ENCODE peak calls at places on chromosomes 3 and 15, in five cellular contexts. O, U, S, T and L are unnamed samples.
A peak's percentile ranks its signal among the peaks of the same experiment; 100 is the strongest.

GRCh38 chr15:30940359-30940758 is 36.6 kb downstream of the FAN1 start:
- DNase-seq in T (no peak), U (no peak), S (no peak), O (no peak), L (peak; percentile 78)

GRCh38 chr15:37004981-37005735 is 95.2 kb downstream of the MEIS2 start:
- DNase-seq in U (no peak), T (no peak), O (no peak), S (no peak), L (no peak)

GRCh38 chr15:67979281-67979680 is 74.8 kb upstream of the PIAS1 start:
- DNase-seq in U (no peak), S (no peak), O (no peak), T (no peak), L (no peak)

GRCh38 chr15:52103217-52104207 is 9.1 kb downstream of the BCL2L10 start:
- DNase-seq in U (no peak), O (no peak), S (peak; percentile 76), T (peak; percentile 97), L (no peak)

GRCh38 chr3:170572665-170573253 is 13.1 kb downstream of the SLC7A14 start:
- DNase-seq in O (no peak), T (peak; percentile 80), S (peak; percentile 41), U (no peak), L (no peak)

GRCh38 chr3:20071182-20071581 is 30.9 kb downstream of the KAT2B start:
- DNase-seq in S (no peak), O (no peak), U (no peak), T (no peak), L (no peak)

GRCh38 chr15:48419896-48420295 is 88.7 kb downstream of the DUT start:
- DNase-seq in T (no peak), S (no peak), U (no peak), O (no peak), L (no peak)

GRCh38 chr3:29475854-29476253 is 195.0 kb downstream of the RBMS3 start:
- DNase-seq in O (no peak), U (no peak), S (no peak), T (no peak), L (no peak)

GRCh38 chr15:31489801-31490646 is 163.4 kb downstream of the KLF13 start:
- DNase-seq in U (no peak), T (peak; percentile 47), O (no peak), S (peak; percentile 77), L (no peak)

GRCh38 chr3:101039285-101039684 is 46.1 kb upstream of the ABI3BP start:
- DNase-seq in S (peak; percentile 28), T (no peak), U (no peak), O (no peak), L (no peak)

GRCh38 chr3:172627057-172627809 is 83.6 kb downstream of the NCEH1 start:
- DNase-seq in S (no peak), O (no peak), T (peak; percentile 43), U (no peak), L (no peak)

GRCh38 chr3:195198424-195199346 is 72.3 kb downstream of the XXYLT1 start:
- DNase-seq in U (no peak), O (no peak), S (no peak), T (no peak), L (no peak)

GRCh38 chr3:190883973-190884832 is 21.7 kb upstream of the GMNC start:
- DNase-seq in S (peak; percentile 79), T (peak; percentile 38), O (no peak), U (no peak), L (no peak)

GRCh38 chr3:125585595-125586223 is 9.6 kb downstream of the OSBPL11 start:
- DNase-seq in U (no peak), T (peak; percentile 57), O (peak; percentile 50), S (peak; percentile 74), L (peak; percentile 30)

GRCh38 chr15:87977907-87978306 is 278.6 kb downstream of the NTRK3 start:
- DNase-seq in U (no peak), O (no peak), S (no peak), T (no peak), L (no peak)

GRCh38 chr3:13051066-13051465 is 22.2 kb downstream of the IQSEC1 start:
- DNase-seq in T (no peak), O (no peak), S (no peak), U (no peak), L (no peak)

GRCh38 chr3:13051581-13051980 is 21.6 kb downstream of the IQSEC1 start:
- DNase-seq in S (no peak), T (no peak), O (no peak), U (no peak), L (no peak)

GRCh38 chr3:13050446-13050845 is 22.8 kb downstream of the IQSEC1 start:
- DNase-seq in S (no peak), T (no peak), O (no peak), U (no peak), L (no peak)

GRCh38 chr3:13047296-13048165 is 25.7 kb downstream of the IQSEC1 start:
- DNase-seq in U (no peak), O (no peak), T (no peak), S (no peak), L (no peak)

GRCh38 chr3:13049400-13049799 is 23.8 kb downstream of the IQSEC1 start:
- DNase-seq in O (no peak), S (no peak), T (no peak), U (no peak), L (no peak)
- H3K27me3 ChIP-seq in O (no peaks in the 10 kb centered on the region), S (no peaks in the 10 kb centered on the region), T (peaks cover 2% of the 10 kb centered on the region), U (no peaks in the 10 kb centered on the region), L (no peaks in the 10 kb centered on the region)

GRCh38 chr3:16900779-16901440 is 16.2 kb downstream of the PLCL2 start:
- DNase-seq in O (no peak), S (no peak), T (no peak), U (no peak), L (no peak)
- H3K4me1 ChIP-seq in O (peaks cover 49% of the 10 kb centered on the region), S (peaks cover 20% of the 10 kb centered on the region), T (peaks cover 3% of the 10 kb centered on the region), U (peaks cover 2% of the 10 kb centered on the region), L (no peaks in the 10 kb centered on the region)

DNA sequence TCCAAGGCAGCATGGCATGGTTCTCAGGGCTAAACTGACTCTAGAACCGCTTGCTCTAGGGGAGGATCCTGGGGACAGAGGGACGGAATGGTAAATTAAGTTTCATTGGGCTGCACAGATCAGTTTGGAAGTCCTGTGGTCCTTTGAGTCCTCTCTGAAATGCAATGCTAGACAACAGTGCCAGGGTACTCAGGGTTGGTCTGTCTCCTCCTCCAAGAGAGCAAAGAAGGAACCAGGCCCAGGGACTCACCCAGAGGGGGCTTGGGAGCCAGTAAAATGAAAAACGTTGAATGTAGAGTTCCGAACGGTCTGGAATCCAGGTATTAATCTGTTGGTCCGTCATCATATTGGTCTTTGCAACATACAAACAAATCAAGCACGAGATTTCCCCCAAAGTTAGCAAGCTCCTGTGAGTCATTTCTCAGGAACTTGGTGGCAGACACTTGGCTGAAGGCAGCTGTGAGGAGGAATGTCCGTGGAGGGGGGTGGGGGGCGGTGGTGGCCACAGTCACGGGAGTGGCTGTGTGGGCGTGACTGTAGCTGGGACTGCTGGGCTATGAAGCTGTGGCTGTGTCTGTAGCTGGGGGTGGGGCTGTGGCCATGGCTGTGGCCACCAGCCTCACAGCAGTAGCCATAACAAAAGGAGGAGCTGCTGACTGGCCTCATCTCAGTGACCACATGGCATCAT is 361.0 kb downstream of the SHQ1 start:
- DNase-seq in U (peak; percentile 93), O (peak; percentile 66), T (peak; percentile 92), S (peak; percentile 82), L (no peak)
- H3K27ac ChIP-seq in U (no peak overlapping the region), O (no peak overlapping the region), T (peak overlapping the region; percentile 61), S (peak overlapping the region; percentile 66), L (no peak overlapping the region)

GRCh38 chr3:40185029-40185695 is 124.3 kb upstream of the EIF1B start:
- DNase-seq in U (no peak), T (no peak), S (no peak), O (no peak), L (no peak)

GRCh38 chr3:40190056-40190455 is 119.5 kb upstream of the EIF1B start:
- DNase-seq in T (no peak), U (no peak), S (no peak), O (no peak), L (no peak)

GRCh38 chr3:40186508-40186907 is 123.0 kb upstream of the EIF1B start:
- DNase-seq in T (no peak), U (no peak), O (no peak), S (no peak), L (peak; percentile 56)

GRCh38 chr3:40189118-40189517 is 120.4 kb upstream of the EIF1B start:
- DNase-seq in T (no peak), S (no peak), U (no peak), O (no peak), L (no peak)

DNA sequence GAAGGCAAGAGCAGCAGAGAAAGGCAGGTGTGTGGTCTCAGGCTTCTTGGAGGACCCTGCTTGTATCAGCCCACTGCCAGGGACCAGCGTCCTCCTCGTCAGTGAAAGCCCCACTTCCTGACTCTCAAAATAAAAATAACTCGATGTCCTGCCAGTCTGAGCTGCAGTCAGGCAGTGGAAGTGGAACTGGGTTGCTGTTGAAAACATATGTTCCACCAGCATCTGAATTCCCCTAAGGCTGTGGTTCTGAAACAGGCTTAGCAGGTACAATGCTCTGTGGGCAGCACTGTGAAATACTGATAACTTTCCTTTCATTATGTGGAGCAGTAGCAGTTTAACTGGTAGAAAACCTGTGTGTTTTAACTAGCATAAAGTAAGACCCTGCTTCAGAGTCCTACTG is 121.6 kb upstream of the EIF1B start:
- DNase-seq in T (no peak), U (no peak), S (no peak), O (no peak), L (no peak)
- H3K27me3 ChIP-seq in T (no peaks in the 10 kb centered on the region), U (no peaks in the 10 kb centered on the region), S (no peaks in the 10 kb centered on the region), O (no peaks in the 10 kb centered on the region), L (no peaks in the 10 kb centered on the region)

GRCh38 chr3:48468329-48468731 is 21.8 kb downstream of the ATRIP start:
- DNase-seq in U (no peak), T (no peak), O (no peak), S (no peak), L (peak; percentile 78)
- H3K4me1 ChIP-seq in U (no peaks in the 10 kb centered on the region), T (peaks cover 31% of the 10 kb centered on the region), O (peaks cover 79% of the 10 kb centered on the region), S (peaks cover 40% of the 10 kb centered on the region), L (peaks cover 62% of the 10 kb centered on the region)

GRCh38 chr3:16173696-16174355 is 654 bp upstream of the GALNT15 start:
- DNase-seq in O (no peak), T (peak; percentile 92), U (no peak), S (no peak), L (no peak)
- H3K27ac ChIP-seq in O (peak overlapping the region; percentile 72), T (peak overlapping the region; percentile 79), U (peak overlapping the region; percentile 26), S (no peak overlapping the region), L (no peak overlapping the region)

GRCh38 chr3:147393261-147393964 is 12.9 kb downstream of the ZIC4 start:
- DNase-seq in S (no peak), O (no peak), U (peak; percentile 74), T (no peak), L (peak; percentile 82)
- H3K27me3 ChIP-seq in S (peaks cover 100% of the 10 kb centered on the region), O (peaks cover 83% of the 10 kb centered on the region), U (peaks cover 4% of the 10 kb centered on the region), T (peaks cover 84% of the 10 kb centered on the region), L (peaks cover 25% of the 10 kb centered on the region)